ENCODE peak calls at places on chromosomes 2 and 18, in nine cellular contexts. G, Q, L, P, M, C, I, J and X are unnamed samples. For H3K27me3 and H4K20me1, the result is how much of the 10 kb centered on the place peaks cover.

GRCh38 chr2:20568501-20569463 is 82.1 kb downstream of the HS1BP3 start:
- DNase-seq in G (no peak), Q (peak), L (no peak), P (no peak), M (no peak), C (peak), I (no peak), J (peak), X (no peak)

GRCh38 chr2:44291281-44292248 is 16.3 kb downstream of the SLC3A1 start:
- DNase-seq in G (peak), Q (peak), L (peak), P (no peak), M (peak), C (peak), I (peak), J (peak), X (peak)

GRCh38 chr2:200742426-200742825 is 69.3 kb upstream of the BZW1 start:
- DNase-seq in G (no peak), Q (no peak), L (no peak), P (no peak), M (no peak), C (peak), I (peak), J (peak), X (peak)

GRCh38 chr18:35728676-35729075 is 147.1 kb downstream of the GALNT1 start:
- DNase-seq in G (no peak), Q (peak), L (no peak), P (no peak), M (no peak), C (no peak), I (peak), J (peak), X (peak)

GRCh38 chr2:29698216-29698615 is 223.2 kb downstream of the ALK start:
- DNase-seq in G (no peak), Q (peak), L (no peak), P (no peak), M (no peak), C (peak), I (no peak), J (no peak), X (no peak)

GRCh38 chr18:63016270-63016669 is 300.9 kb downstream of the PHLPP1 start:
- DNase-seq in G (peak), Q (peak), L (peak), P (peak), M (peak), C (peak), I (peak), J (peak), X (peak)

GRCh38 chr2:673615-674318 is 3.4 kb downstream of the TMEM18 start:
- DNase-seq in G (peak), Q (peak), L (no peak), P (no peak), M (no peak), C (peak), I (peak), J (peak), X (peak)

GRCh38 chr18:2417861-2418610 is 153.3 kb downstream of the METTL4 start:
- DNase-seq in G (peak), Q (peak), L (no peak), P (no peak), M (no peak), C (peak), I (peak), J (no peak), X (peak)

GRCh38 chr2:199955339-199956061 is at the start of the genes MAIP1 and TYW5:
- DNase-seq in G (peak), Q (peak), L (peak), P (peak), M (peak), C (peak), I (peak), J (peak), X (peak)

GRCh38 chr2:192060161-192060560 is 134.6 kb downstream of the TMEFF2 start:
- DNase-seq in G (no peak), Q (no peak), L (no peak), P (peak), M (no peak), C (no peak), I (no peak), J (no peak), X (no peak)

GRCh38 chr2:26846881-26847662 is 860 bp upstream of the DPYSL5 start:
- DNase-seq in G (no peak), Q (no peak), L (no peak), P (no peak), M (peak), C (no peak), I (no peak), J (no peak), X (no peak)

GRCh38 chr2:136117391-136117841 is 533 bp downstream of the CXCR4 start:
- DNase-seq in G (peak), Q (peak), L (no peak), P (peak), M (peak), C (peak), I (peak), J (peak), X (peak)

GRCh38 chr2:136117909-136118818 is at the start of gene CXCR4:
- DNase-seq in G (peak), Q (peak), L (no peak), P (peak), M (peak), C (peak), I (peak), J (peak), X (peak)

GRCh38 chr2:136115183-136115751 is 2.7 kb downstream of the CXCR4 start:
- DNase-seq in G (no peak), Q (no peak), L (no peak), P (no peak), M (no peak), C (no peak), I (no peak), J (no peak), X (no peak)

GRCh38 chr2:136116111-136116812 is 1.7 kb downstream of the CXCR4 start:
- DNase-seq in G (no peak), Q (no peak), L (no peak), P (peak), M (peak), C (peak), I (no peak), J (no peak), X (no peak)

DNA sequence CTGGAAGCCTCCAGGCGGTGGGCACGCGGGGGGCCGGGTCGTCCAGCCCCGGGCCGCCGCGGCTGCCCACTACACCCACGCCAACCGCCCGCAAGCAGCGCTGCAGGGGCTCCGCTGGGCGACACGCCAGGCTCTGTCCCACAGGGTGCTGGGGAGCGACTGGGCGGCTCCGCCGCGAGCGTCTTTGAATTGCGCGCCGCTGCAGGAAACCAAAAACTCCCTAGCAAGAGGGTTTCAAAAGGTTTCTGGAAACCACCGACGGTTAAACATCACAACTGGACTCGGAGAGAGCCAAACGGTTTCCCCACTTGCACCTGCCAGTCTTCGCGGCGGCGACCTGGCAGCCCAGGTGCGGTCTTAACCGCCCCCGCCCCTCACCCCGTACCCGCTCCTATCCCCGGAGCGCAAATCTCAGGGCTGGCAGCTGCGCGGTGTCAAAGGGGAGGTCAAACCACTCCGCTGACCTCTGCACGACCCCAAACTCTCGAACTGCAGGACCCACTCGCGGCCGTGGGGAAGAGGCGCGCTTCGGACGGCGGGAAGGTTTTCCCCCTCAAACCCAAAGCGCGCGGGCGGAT is 1.0 kb downstream of the CXCR4 start:
- DNase-seq in G (no peak), Q (peak), L (no peak), P (peak), M (peak), C (no peak), I (no peak), J (no peak), X (no peak)
- H3K27me3 ChIP-seq in G (half or more), Q (half or more), L (half or more), P (under half), M (half or more), C (half or more), I (under half), J (half or more), X (half or more)

GRCh38 chr2:127864877-127865276 is 6.9 kb upstream of the POLR2D start:
- DNase-seq in G (no peak), Q (no peak), L (no peak), P (no peak), M (peak), C (peak), I (no peak), J (no peak), X (no peak)
- H4K20me1 ChIP-seq in G (under half), Q (under half), L (under half), P (under half), M (under half), C (under half), I (under half), J (under half), X (half or more)

GRCh38 chr18:58218111-58218510 is 174.1 kb downstream of the NEDD4L start:
- DNase-seq in G (peak), Q (peak), L (no peak), P (no peak), M (no peak), C (peak), I (peak), J (no peak), X (no peak)

GRCh38 chr18:58215005-58215404 is 171.0 kb downstream of the NEDD4L start:
- DNase-seq in G (no peak), Q (no peak), L (no peak), P (no peak), M (no peak), C (no peak), I (no peak), J (no peak), X (no peak)

GRCh38 chr18:58213931-58214431 is 170.0 kb downstream of the NEDD4L start:
- DNase-seq in G (peak), Q (peak), L (no peak), P (no peak), M (no peak), C (peak), I (peak), J (no peak), X (peak)

GRCh38 chr18:58213445-58213844 is 169.4 kb downstream of the NEDD4L start:
- DNase-seq in G (peak), Q (peak), L (no peak), P (no peak), M (no peak), C (peak), I (peak), J (no peak), X (peak)

DNA sequence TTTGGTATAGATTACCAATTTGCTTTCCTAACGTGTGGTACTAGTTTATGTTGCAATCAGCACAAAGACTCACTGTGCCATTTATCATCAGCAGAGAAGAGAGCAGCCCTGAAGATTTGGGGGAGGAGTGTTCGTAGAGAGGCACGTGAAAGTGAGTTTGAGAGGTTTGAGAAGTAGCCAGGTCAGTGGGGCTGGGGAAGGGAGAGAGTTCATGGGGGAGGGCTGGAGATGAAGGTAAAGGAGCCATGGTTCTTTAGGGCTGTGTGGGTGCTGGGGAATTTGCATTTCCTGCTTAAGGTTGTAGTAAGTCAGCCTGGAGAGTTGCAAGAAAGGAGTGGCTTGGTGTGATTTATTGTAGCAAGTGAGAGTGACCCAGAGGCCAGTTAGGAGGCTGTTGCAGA is 172.0 kb downstream of the NEDD4L start:
- DNase-seq in G (no peak), Q (peak), L (no peak), P (no peak), M (peak), C (peak), I (peak), J (no peak), X (peak)
- H3K4me3 ChIP-seq in G (no peak), Q (no peak), L (no peak), P (no peak), M (peak), C (no peak), I (no peak), J (no peak), X (no peak)

GRCh38 chr2:222288590-222289279 is 10.1 kb downstream of the PAX3 start:
- DNase-seq in G (no peak), Q (no peak), L (no peak), P (no peak), M (no peak), C (no peak), I (no peak), J (no peak), X (no peak)
- H3K27me3 ChIP-seq in G (half or more), Q (half or more), L (half or more), P (under half), M (half or more), C (half or more), I (under half), J (half or more), X (under half)

GRCh38 chr2:28395334-28396061 is 2.8 kb downstream of the FOSL2 start:
- DNase-seq in G (peak), Q (peak), L (no peak), P (no peak), M (no peak), C (peak), I (peak), J (peak), X (peak)

GRCh38 chr2:28394997-28395333 is 2.3 kb downstream of the FOSL2 start:
- DNase-seq in G (no peak), Q (no peak), L (no peak), P (no peak), M (no peak), C (no peak), I (no peak), J (no peak), X (no peak)

GRCh38 chr2:28398101-28398834 is 5.6 kb downstream of the FOSL2 start:
- DNase-seq in G (peak), Q (peak), L (no peak), P (no peak), M (no peak), C (peak), I (peak), J (no peak), X (peak)

GRCh38 chr2:28399289-28399688 is 6.6 kb downstream of the FOSL2 start:
- DNase-seq in G (no peak), Q (no peak), L (no peak), P (no peak), M (no peak), C (no peak), I (no peak), J (no peak), X (no peak)

DNA sequence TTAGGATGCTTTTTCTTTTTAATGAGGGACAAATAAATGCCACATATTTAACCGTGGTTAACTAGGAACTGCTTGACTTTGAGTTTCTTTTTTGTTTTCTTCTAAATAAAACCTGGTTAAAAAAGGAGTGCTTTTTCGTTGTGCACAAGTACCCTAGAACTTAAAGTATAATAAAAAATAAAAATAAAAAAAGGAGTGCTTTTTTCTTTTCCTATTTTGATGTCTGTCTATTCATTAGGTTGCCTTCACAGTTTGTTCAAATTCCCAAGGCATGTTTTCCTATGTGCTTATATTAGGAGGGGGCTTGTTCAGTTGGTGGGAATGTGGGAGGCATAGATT is 4.4 kb downstream of the FOSL2 start:
- DNase-seq in G (no peak), Q (no peak), L (no peak), P (no peak), M (no peak), C (no peak), I (no peak), J (no peak), X (no peak)
- H4K20me1 ChIP-seq in G (half or more), Q (under half), L (half or more), P (under half), M (under half), C (under half), I (under half), J (under half), X (half or more)

GRCh38 chr18:58966704-58967103 is 102.0 kb downstream of the ZNF532 start:
- DNase-seq in G (peak), Q (no peak), L (no peak), P (no peak), M (no peak), C (no peak), I (no peak), J (no peak), X (no peak)
- H3K4me3 ChIP-seq in G (no peak), Q (no peak), L (no peak), P (peak), M (no peak), C (no peak), I (no peak), J (no peak), X (no peak)

GRCh38 chr2:236939271-236939670 is 146.4 kb upstream of the COPS8 start:
- DNase-seq in G (no peak), Q (no peak), L (no peak), P (no peak), M (no peak), C (no peak), I (no peak), J (no peak), X (no peak)
- H3K27me3 ChIP-seq in G (under half), Q (under half), L (under half), P (under half), M (under half), C (under half), I (under half), J (under half), X (under half)